ENCODE peak calls at places on chromosomes 2 and 18, in six cellular contexts. One of them, this sample, is unnamed.

GRCh38 chr18:31268985-31269406 is 49.0 kb upstream of the DSG1 start:
- DNase-seq in astrocyte: peak; percentile 26
- DNase-seq in Caco-2: no peak
- DNase-seq in uterus: no peak
- DNase-seq in AG09309: no peak
- DNase-seq in HL-60: no peak
- DNase-seq in this sample: peak; percentile 52

GRCh38 chr2:43233218-43234212 is 7.1 kb upstream of the ZFP36L2 start:
- DNase-seq in HL-60: peak; percentile 93
- DNase-seq in Caco-2: no peak
- DNase-seq in uterus: no peak
- DNase-seq in AG09309: no peak
- DNase-seq in astrocyte: no peak
- DNase-seq in this sample: no peak

GRCh38 chr2:114598329-114598728 is 155.9 kb downstream of the DPP10 start:
- DNase-seq in HL-60: no peak
- DNase-seq in Caco-2: no peak
- DNase-seq in astrocyte: no peak
- DNase-seq in AG09309: no peak
- DNase-seq in uterus: no peak
- DNase-seq in this sample: no peak

GRCh38 chr2:105102963-105103421 is 65.1 kb downstream of the MRPS9 start:
- DNase-seq in HL-60: no peak
- DNase-seq in Caco-2: peak; percentile 86
- DNase-seq in astrocyte: peak; percentile 91
- DNase-seq in uterus: no peak
- DNase-seq in AG09309: peak; percentile 5
- DNase-seq in this sample: no peak

GRCh38 chr2:45813003-45813601 is 161.6 kb downstream of the PRKCE start:
- DNase-seq in HL-60: no peak
- DNase-seq in AG09309: no peak
- DNase-seq in astrocyte: peak; percentile 72
- DNase-seq in uterus: peak; percentile 53
- DNase-seq in Caco-2: no peak
- DNase-seq in this sample: no peak

GRCh38 chr18:26617151-26617554 is 68.8 kb upstream of the KCTD1 start:
- DNase-seq in HL-60: no peak
- DNase-seq in uterus: no peak
- DNase-seq in astrocyte: peak; percentile 96
- DNase-seq in Caco-2: peak; percentile 1
- DNase-seq in AG09309: peak; percentile 68
- DNase-seq in this sample: no peak

GRCh38 chr2:23065936-23066335 is 319.0 kb upstream of the KLHL29 start:
- DNase-seq in astrocyte: no peak
- DNase-seq in HL-60: no peak
- DNase-seq in Caco-2: no peak
- DNase-seq in uterus: no peak
- DNase-seq in AG09309: no peak
- DNase-seq in this sample: no peak

GRCh38 chr2:109558076-109558882 is 55.5 kb downstream of the SEPTIN10 start:
- DNase-seq in AG09309: peak; percentile 67
- DNase-seq in Caco-2: peak; percentile 63
- DNase-seq in astrocyte: peak; percentile 84
- DNase-seq in uterus: peak; percentile 22
- DNase-seq in HL-60: peak; percentile 48
- DNase-seq in this sample: peak; percentile 89

GRCh38 chr2:239316562-239317465 is 84.0 kb downstream of the HDAC4 start:
- DNase-seq in Caco-2: no peak
- DNase-seq in HL-60: no peak
- DNase-seq in uterus: peak; percentile 65
- DNase-seq in astrocyte: peak; percentile 52
- DNase-seq in AG09309: no peak
- DNase-seq in this sample: peak; percentile 52

GRCh38 chr18:10690376-10690775 is 164.5 kb downstream of the NAPG start:
- DNase-seq in astrocyte: no peak
- DNase-seq in Caco-2: no peak
- DNase-seq in uterus: no peak
- DNase-seq in HL-60: no peak
- DNase-seq in AG09309: no peak
- DNase-seq in this sample: no peak

GRCh38 chr18:7516505-7517117 is 50.5 kb upstream of the PTPRM start:
- DNase-seq in HL-60: no peak
- DNase-seq in Caco-2: no peak
- DNase-seq in astrocyte: no peak
- DNase-seq in AG09309: no peak
- DNase-seq in uterus: no peak
- DNase-seq in this sample: no peak

GRCh38 chr2:695111-695510 is 17.9 kb upstream of the TMEM18 start:
- DNase-seq in AG09309: no peak
- DNase-seq in astrocyte: no peak
- DNase-seq in uterus: no peak
- DNase-seq in HL-60: no peak
- DNase-seq in Caco-2: no peak
- DNase-seq in this sample: no peak

GRCh38 chr2:54274781-54275242 is 18.8 kb upstream of the TSPYL6 start:
- DNase-seq in uterus: no peak
- DNase-seq in Caco-2: no peak
- DNase-seq in AG09309: peak; percentile 72
- DNase-seq in astrocyte: peak; percentile 54
- DNase-seq in HL-60: no peak
- DNase-seq in this sample: no peak

GRCh38 chr2:44010266-44010665 is 14.5 kb upstream of the LRPPRC start:
- DNase-seq in astrocyte: peak; percentile 3
- DNase-seq in Caco-2: no peak
- DNase-seq in uterus: no peak
- DNase-seq in AG09309: no peak
- DNase-seq in HL-60: no peak
- DNase-seq in this sample: no peak

GRCh38 chr18:34729264-34729663 is 19.2 kb downstream of the DTNA start:
- DNase-seq in uterus: no peak
- DNase-seq in astrocyte: no peak
- DNase-seq in Caco-2: peak; percentile 37
- DNase-seq in AG09309: no peak
- DNase-seq in HL-60: no peak
- DNase-seq in this sample: peak; percentile 4

GRCh38 chr2:237935740-237936452 is 30.9 kb upstream of the UBE2F start:
- DNase-seq in uterus: no peak
- DNase-seq in HL-60: peak; percentile 2
- DNase-seq in AG09309: no peak
- DNase-seq in astrocyte: no peak
- DNase-seq in Caco-2: no peak
- DNase-seq in this sample: no peak

GRCh38 chr2:129233751-129234406 is 745.6 kb upstream of the RAB6C start:
- DNase-seq in AG09309: no peak
- DNase-seq in uterus: no peak
- DNase-seq in Caco-2: peak; percentile 13
- DNase-seq in astrocyte: no peak
- DNase-seq in HL-60: no peak
- DNase-seq in this sample: peak; percentile 27
- TF ChIP-seq CTCF in AG09309: no peak
- TF ChIP-seq CTCF in uterus: no peak
- TF ChIP-seq CTCF in Caco-2: peak; percentile 16
- TF ChIP-seq CTCF in astrocyte: no peak
- TF ChIP-seq CTCF in HL-60: no peak
- TF ChIP-seq CTCF in this sample: peak; percentile 59

GRCh38 chr2:228866044-228866443 is 405.0 kb downstream of the PID1 start:
- DNase-seq in AG09309: no peak
- DNase-seq in HL-60: no peak
- DNase-seq in uterus: no peak
- DNase-seq in astrocyte: no peak
- DNase-seq in Caco-2: no peak
- DNase-seq in this sample: no peak
- H3K4me3 ChIP-seq in AG09309: no peak overlapping the region
- H3K4me3 ChIP-seq in HL-60: no peak overlapping the region
- H3K4me3 ChIP-seq in uterus: no peak overlapping the region
- H3K4me3 ChIP-seq in astrocyte: no peak overlapping the region
- H3K4me3 ChIP-seq in Caco-2: no peak overlapping the region
- H3K4me3 ChIP-seq in this sample: no peak overlapping the region

DNA sequence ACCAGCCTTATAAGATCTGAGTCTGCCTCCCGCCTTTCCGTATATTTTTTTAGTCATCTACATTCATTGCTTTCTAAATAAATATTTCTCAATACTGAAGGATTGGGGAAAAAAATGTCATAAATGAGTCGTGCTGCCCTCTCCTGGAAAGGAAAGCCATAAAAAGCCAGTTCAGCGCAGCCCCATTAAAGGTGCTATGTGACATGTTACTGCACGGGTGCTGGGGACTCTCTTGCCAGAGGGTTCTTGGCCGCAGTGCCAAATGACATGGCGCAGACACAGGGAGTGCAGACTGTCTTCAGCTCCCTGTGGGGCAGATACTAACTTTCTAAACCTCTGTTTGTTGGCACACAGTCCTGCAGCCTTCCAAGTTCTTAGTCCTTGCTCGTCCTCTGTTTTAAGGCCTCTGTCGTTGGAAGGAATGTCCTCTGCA is 53.7 kb upstream of the MAP3K20 start:
- DNase-seq in uterus: no peak
- DNase-seq in astrocyte: no peak
- DNase-seq in Caco-2: peak; percentile 49
- DNase-seq in HL-60: no peak
- DNase-seq in AG09309: no peak
- DNase-seq in this sample: no peak
- TF ChIP-seq CTCF in uterus: no peak
- TF ChIP-seq CTCF in astrocyte: peak; percentile 47
- TF ChIP-seq CTCF in Caco-2: peak; percentile 24
- TF ChIP-seq CTCF in HL-60: peak; percentile 2
- TF ChIP-seq CTCF in AG09309: peak; percentile 64
- TF ChIP-seq CTCF in this sample: peak; percentile 53

DNA sequence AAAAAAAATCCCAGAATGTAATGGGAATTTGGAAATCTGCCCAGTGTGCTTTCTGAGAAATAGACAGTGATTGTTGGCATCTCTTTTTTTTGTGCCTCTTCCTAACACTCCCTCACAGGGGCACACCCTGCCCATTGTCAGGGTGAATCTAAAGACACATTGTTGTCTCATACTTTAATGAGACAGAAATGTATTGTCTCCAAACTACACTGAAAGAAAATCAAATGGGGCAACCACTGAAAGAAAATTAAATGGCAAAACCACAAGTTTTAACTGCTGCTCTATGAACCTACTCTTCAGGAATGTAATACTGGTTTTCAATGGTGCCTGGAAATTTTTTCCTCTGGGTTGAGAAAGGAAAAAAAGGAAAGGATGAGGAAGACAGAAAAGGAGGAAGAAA is 43.2 kb upstream of the GLS start:
- DNase-seq in HL-60: no peak
- DNase-seq in Caco-2: no peak
- DNase-seq in uterus: no peak
- DNase-seq in astrocyte: peak; percentile 72
- DNase-seq in AG09309: no peak
- DNase-seq in this sample: no peak
- H3K4me3 ChIP-seq in HL-60: no peak overlapping the region
- H3K4me3 ChIP-seq in Caco-2: no peak overlapping the region
- H3K4me3 ChIP-seq in uterus: no peak overlapping the region
- H3K4me3 ChIP-seq in astrocyte: no peak overlapping the region
- H3K4me3 ChIP-seq in AG09309: no peak overlapping the region
- H3K4me3 ChIP-seq in this sample: no peak overlapping the region

GRCh38 chr18:75317300-75317699 is 106.7 kb downstream of the TSHZ1 start:
- DNase-seq in Caco-2: no peak
- DNase-seq in astrocyte: no peak
- DNase-seq in HL-60: no peak
- DNase-seq in uterus: no peak
- DNase-seq in AG09309: no peak
- DNase-seq in this sample: no peak

GRCh38 chr18:75316826-75317225 is 106.2 kb downstream of the TSHZ1 start:
- DNase-seq in AG09309: no peak
- DNase-seq in uterus: no peak
- DNase-seq in astrocyte: no peak
- DNase-seq in Caco-2: no peak
- DNase-seq in HL-60: no peak
- DNase-seq in this sample: no peak

GRCh38 chr18:75317723-75318122 is 107.1 kb downstream of the TSHZ1 start:
- DNase-seq in Caco-2: no peak
- DNase-seq in HL-60: no peak
- DNase-seq in uterus: no peak
- DNase-seq in AG09309: no peak
- DNase-seq in astrocyte: no peak
- DNase-seq in this sample: no peak

GRCh38 chr18:75314606-75315005 is 104.0 kb downstream of the TSHZ1 start:
- DNase-seq in HL-60: no peak
- DNase-seq in Caco-2: no peak
- DNase-seq in AG09309: no peak
- DNase-seq in astrocyte: no peak
- DNase-seq in uterus: no peak
- DNase-seq in this sample: no peak

GRCh38 chr18:75314117-75314516 is 103.5 kb downstream of the TSHZ1 start:
- DNase-seq in AG09309: no peak
- DNase-seq in astrocyte: no peak
- DNase-seq in uterus: no peak
- DNase-seq in Caco-2: no peak
- DNase-seq in HL-60: no peak
- DNase-seq in this sample: no peak
- TF ChIP-seq CTCF in AG09309: peak; percentile 31
- TF ChIP-seq CTCF in astrocyte: no peak
- TF ChIP-seq CTCF in uterus: no peak
- TF ChIP-seq CTCF in Caco-2: no peak
- TF ChIP-seq CTCF in HL-60: no peak
- TF ChIP-seq CTCF in this sample: peak; percentile 31

DNA sequence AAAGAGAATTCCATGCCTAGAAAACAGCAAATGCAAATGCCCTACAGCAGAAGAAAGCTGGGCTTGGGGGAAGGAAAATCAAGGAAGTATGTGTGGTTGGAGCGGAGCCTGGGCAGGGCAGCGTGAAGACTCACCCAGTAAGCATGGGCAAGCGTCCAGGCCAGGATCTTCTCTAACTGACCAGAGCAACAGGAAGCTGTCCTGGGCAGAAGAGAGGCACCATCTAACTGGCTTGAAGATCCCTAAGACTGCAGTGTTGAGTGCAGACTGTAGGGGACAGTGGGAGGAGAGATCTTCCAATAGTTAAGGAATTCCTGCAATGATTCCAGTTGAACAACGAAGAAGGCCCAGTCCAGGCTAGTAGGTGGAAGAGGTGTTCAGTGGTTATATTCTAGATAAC is 57.9 kb downstream of the NXPH2 start:
- DNase-seq in Caco-2: no peak
- DNase-seq in HL-60: no peak
- DNase-seq in astrocyte: no peak
- DNase-seq in uterus: no peak
- DNase-seq in AG09309: no peak
- DNase-seq in this sample: peak; percentile 46
- H3K4me3 ChIP-seq in Caco-2: no peak overlapping the region
- H3K4me3 ChIP-seq in HL-60: no peak overlapping the region
- H3K4me3 ChIP-seq in astrocyte: no peak overlapping the region
- H3K4me3 ChIP-seq in uterus: no peak overlapping the region
- H3K4me3 ChIP-seq in AG09309: no peak overlapping the region
- H3K4me3 ChIP-seq in this sample: no peak overlapping the region

DNA sequence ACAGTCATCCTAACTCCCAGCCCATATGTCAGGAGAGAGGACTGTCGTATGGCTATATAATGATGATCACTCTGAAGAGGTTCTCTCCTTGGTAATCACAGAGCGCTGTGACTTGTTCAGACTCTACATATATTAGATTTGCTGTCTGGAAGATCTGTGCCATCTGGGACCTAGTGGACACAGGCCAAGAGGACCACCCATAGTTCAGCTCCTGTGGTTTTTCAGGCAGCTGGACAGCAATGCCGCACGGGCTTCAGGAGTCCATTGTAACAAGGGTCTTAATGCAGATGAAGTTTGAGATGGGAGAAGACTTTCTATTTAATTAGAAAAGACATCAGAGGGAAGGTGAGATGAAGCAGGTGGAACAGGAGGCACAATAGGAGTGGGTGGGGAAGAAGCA is 40.1 kb upstream of the EPHA4 start:
- DNase-seq in uterus: no peak
- DNase-seq in Caco-2: no peak
- DNase-seq in astrocyte: no peak
- DNase-seq in HL-60: no peak
- DNase-seq in AG09309: no peak
- DNase-seq in this sample: no peak
- TF ChIP-seq CTCF in uterus: no peak
- TF ChIP-seq CTCF in Caco-2: no peak
- TF ChIP-seq CTCF in astrocyte: no peak
- TF ChIP-seq CTCF in HL-60: no peak
- TF ChIP-seq CTCF in AG09309: no peak
- TF ChIP-seq CTCF in this sample: no peak